ENCODE peak calls at places on chromosomes 7 and 10, in four cellular contexts. Z is SK-N-SH, F is H1, Y is GM12878. J is an unnamed sample.

GRCh38 chr7:71829499-71829898 is 582.6 kb downstream of the CALN1 start:
- DNase-seq in Z (no peak), F (no peak), Y (no peak), J (no peak)

GRCh38 chr7:157022681-157023588 is 12.5 kb upstream of the MNX1 start:
- DNase-seq in Z (peak), F (no peak), Y (no peak), J (no peak)

GRCh38 chr10:80596391-80597257 is 58.9 kb downstream of the SH2D4B start:
- DNase-seq in Z (peak), F (no peak), Y (no peak), J (peak)

GRCh38 chr7:100604976-100605911 is 3.1 kb downstream of the PCOLCE start:
- DNase-seq in Z (no peak), F (no peak), Y (no peak), J (no peak)

GRCh38 chr7:5754981-5755599 is 26.4 kb downstream of the RNF216 start:
- DNase-seq in Z (no peak), F (no peak), Y (no peak), J (no peak)

GRCh38 chr7:78634073-78634472 is 819.4 kb downstream of the MAGI2 start:
- DNase-seq in Z (no peak), F (no peak), Y (no peak), J (no peak)

GRCh38 chr10:117226813-117227451 is 14.0 kb upstream of the SLC18A2 start:
- DNase-seq in Z (peak), F (no peak), Y (no peak), J (peak)

GRCh38 chr10:132984008-132984295 is 41.6 kb upstream of the CFAP46 start:
- DNase-seq in Z (no peak), F (no peak), Y (no peak), J (no peak)

GRCh38 chr10:22259280-22259679 is 41.5 kb upstream of the EBLN1 start:
- DNase-seq in Z (no peak), F (no peak), Y (no peak), J (no peak)

GRCh38 chr10:105714728-105715127 is 1073.6 kb downstream of the SORCS3 start:
- DNase-seq in Z (no peak), F (no peak), Y (no peak), J (no peak)

GRCh38 chr7:128171342-128171918 is 69.6 kb upstream of the LEP start:
- DNase-seq in Z (no peak), F (no peak), Y (no peak), J (no peak)

GRCh38 chr10:82211331-82211730 is 336.3 kb downstream of the NRG3 start:
- DNase-seq in Z (no peak), F (no peak), Y (no peak), J (no peak)

GRCh38 chr7:158723266-158723665 is 18.7 kb upstream of the NCAPG2 start:
- DNase-seq in Z (no peak), F (no peak), Y (no peak), J (no peak)

GRCh38 chr7:22782616-22783232 is 39.9 kb downstream of the TOMM7 start:
- DNase-seq in Z (peak), F (no peak), Y (no peak), J (peak)

GRCh38 chr7:2688409-2689342 is 674 bp downstream of the AMZ1 start:
- DNase-seq in Z (peak), F (no peak), Y (peak), J (no peak)

GRCh38 chr7:1345796-1346532 is 113.3 kb downstream of the UNCX start:
- DNase-seq in Z (no peak), F (no peak), Y (no peak), J (no peak)

GRCh38 chr7:92765725-92766124 is 70.6 kb downstream of the CDK6 start:
- DNase-seq in Z (no peak), F (no peak), Y (no peak), J (no peak)

GRCh38 chr7:47751068-47751467 is 169.2 kb upstream of the TNS3 start:
- DNase-seq in Z (no peak), F (no peak), Y (no peak), J (no peak)

GRCh38 chr10:123913688-123914268 is 22.2 kb upstream of the CPXM2 start:
- DNase-seq in Z (no peak), F (no peak), Y (no peak), J (no peak)

GRCh38 chr10:43888551-43888950 is 239.9 kb upstream of the ZNF32 start:
- DNase-seq in Z (no peak), F (no peak), Y (no peak), J (no peak)

GRCh38 chr10:78991187-78991586 is 77.6 kb upstream of the ZMIZ1 start:
- DNase-seq in Z (no peak), F (no peak), Y (no peak), J (no peak)

GRCh38 chr10:75043256-75044121 is 68.0 kb upstream of the SAMD8 start:
- DNase-seq in Z (peak), F (no peak), Y (no peak), J (no peak)

GRCh38 chr10:89207181-89207800 is at the start of gene CH25H:
- DNase-seq in Z (peak), F (no peak), Y (no peak), J (no peak)

GRCh38 chr7:7966141-7966734 is 2.4 kb upstream of the GLCCI1 start:
- DNase-seq in Z (no peak), F (no peak), Y (no peak), J (no peak)

GRCh38 chr7:7965301-7965700 is 3.3 kb upstream of the GLCCI1 start:
- DNase-seq in Z (peak), F (no peak), Y (no peak), J (no peak)

GRCh38 chr7:7964250-7964649 is 4.3 kb upstream of the GLCCI1 start:
- DNase-seq in Z (no peak), F (no peak), Y (no peak), J (no peak)

GRCh38 chr7:7959979-7960670 is 8.5 kb upstream of the GLCCI1 start:
- DNase-seq in Z (no peak), F (no peak), Y (peak), J (no peak)

DNA sequence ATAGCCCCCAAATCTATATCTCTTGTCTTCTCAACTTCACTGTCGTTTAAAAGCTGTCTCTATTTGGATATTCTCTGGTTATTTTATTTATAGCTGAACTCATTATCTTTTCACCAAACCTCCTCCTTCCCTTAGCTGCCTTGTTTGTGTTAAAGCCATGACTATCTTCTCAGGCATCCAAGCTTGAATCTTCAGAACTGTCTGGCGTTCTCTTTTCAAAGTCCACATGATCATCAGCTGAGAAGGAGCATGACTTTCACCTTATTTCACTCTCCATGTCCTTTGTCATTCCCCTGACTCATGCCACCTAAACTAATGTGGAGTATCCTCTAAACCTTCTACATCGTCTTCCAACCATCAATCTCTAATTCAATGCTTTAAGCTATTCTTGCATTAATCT is 5.7 kb upstream of the GLCCI1 start:
- DNase-seq in Z (no peak), F (no peak), Y (no peak), J (no peak)
- TF ChIP-seq TCF12 in Z (no peak), F (no peak), Y (no peak), J (no peak)

GRCh38 chr7:152202056-152202455 is 176.6 kb downstream of the GALNT11 start:
- DNase-seq in Z (no peak), F (no peak), Y (no peak), J (no peak)
- TF ChIP-seq JUND in Z (peak), F (no peak), Y (no peak), J (no peak)

GRCh38 chr10:68132391-68132790 is 23.1 kb downstream of the MYPN start:
- DNase-seq in Z (peak), F (no peak), Y (no peak), J (no peak)
- TF ChIP-seq TCF12 in Z (peak), F (no peak), Y (no peak), J (no peak)

GRCh38 chr10:37053476-37053875 is 71.9 kb upstream of the ANKRD30A start:
- DNase-seq in Z (no peak), F (no peak), Y (no peak), J (no peak)

GRCh38 chr10:37057280-37057679 is 68.1 kb upstream of the ANKRD30A start:
- DNase-seq in Z (no peak), F (no peak), Y (no peak), J (no peak)
- TF ChIP-seq JUND in Z (no peak), F (no peak), Y (no peak), J (no peak)

GRCh38 chr10:96641396-96641795 is 54.6 kb upstream of the TM9SF3 start:
- DNase-seq in Z (no peak), F (no peak), Y (no peak), J (no peak)

GRCh38 chr10:96643920-96644319 is 57.1 kb upstream of the TM9SF3 start:
- DNase-seq in Z (no peak), F (no peak), Y (no peak), J (no peak)

GRCh38 chr10:96641896-96642295 is 55.1 kb upstream of the TM9SF3 start:
- DNase-seq in Z (no peak), F (no peak), Y (no peak), J (no peak)

GRCh38 chr10:96642530-96642929 is 55.7 kb upstream of the TM9SF3 start:
- DNase-seq in Z (no peak), F (no peak), Y (no peak), J (no peak)

GRCh38 chr10:96642973-96643372 is 56.2 kb upstream of the TM9SF3 start:
- DNase-seq in Z (peak), F (peak), Y (no peak), J (peak)
- TF ChIP-seq TCF12 in Z (no peak), F (no peak), Y (no peak), J (no peak)

DNA sequence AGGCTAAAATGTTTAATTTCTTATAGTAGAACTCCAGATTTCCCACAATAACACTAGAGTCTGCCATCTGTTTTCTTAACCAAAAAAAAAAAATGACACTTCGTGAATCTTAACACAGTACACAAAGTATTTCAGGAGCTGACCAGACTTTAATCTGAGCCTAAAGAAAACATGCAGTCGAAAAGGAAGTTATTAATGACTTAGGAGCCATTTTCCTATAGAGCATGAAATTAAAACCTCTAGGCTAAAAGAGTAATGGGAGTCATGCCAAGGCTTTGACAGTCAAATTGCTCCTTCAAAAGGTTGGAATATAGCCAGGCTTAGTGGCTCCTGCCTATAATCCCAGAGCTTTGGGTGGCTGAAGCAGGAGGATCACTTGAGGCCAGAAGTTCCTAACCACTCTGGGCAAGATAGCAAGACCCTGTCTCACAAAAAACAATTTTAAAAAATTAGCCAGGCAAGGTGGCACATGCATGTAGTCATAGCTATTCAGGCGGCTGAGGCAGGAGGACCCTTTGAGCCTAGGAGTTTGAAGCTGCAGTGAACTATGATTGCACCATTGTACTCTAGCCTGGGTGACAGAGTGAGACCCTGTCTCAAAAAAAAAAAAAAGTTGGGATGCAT is 13.6 kb downstream of the MICU1 start:
- DNase-seq in Z (peak), F (no peak), Y (no peak), J (no peak)
- TF ChIP-seq JUND in Z (no peak), F (no peak), Y (no peak), J (no peak)